ENCODE peak calls at places on chromosomes 5 and 9, in six cellular contexts. X is astrocyte, A is left ventricle myocardium inferior, M is psoas muscle, W is WERI-Rb-1, P is IMR-90. O is an unnamed sample.

GRCh38 chr9:16337322-16338029 is 533.0 kb downstream of the BNC2 start:
- DNase-seq in X (peak; percentile 96), A (no peak), P (peak; percentile 97), W (no peak), M (no peak), O (peak; percentile 59)

GRCh38 chr9:13296972-13297371 is 17.5 kb upstream of the MPDZ start:
- DNase-seq in X (no peak), P (no peak), M (no peak), A (no peak), W (no peak), O (no peak)

GRCh38 chr5:66633754-66634153 is 37.6 kb downstream of the MAST4 start:
- DNase-seq in W (no peak), A (no peak), P (no peak), M (no peak), X (no peak), O (no peak)

GRCh38 chr9:7858166-7858565 is 58.6 kb upstream of the DMAC1 start:
- DNase-seq in M (no peak), P (no peak), X (no peak), A (no peak), W (no peak), O (no peak)

GRCh38 chr5:1133510-1134255 is 21.8 kb upstream of the SLC12A7 start:
- DNase-seq in M (no peak), X (no peak), P (no peak), W (no peak), A (no peak), O (no peak)

GRCh38 chr9:107683566-107683965 is 194.0 kb upstream of the KLF4 start:
- DNase-seq in M (no peak), X (no peak), W (no peak), P (no peak), A (no peak), O (no peak)

GRCh38 chr5:43313854-43314457 is 744 bp upstream of the HMGCS1 start:
- DNase-seq in W (no peak), X (peak; percentile 14), A (no peak), P (no peak), M (no peak), O (no peak)

GRCh38 chr5:37197340-37198050 is 51.7 kb downstream of the CPLANE1 start:
- DNase-seq in A (no peak), X (no peak), P (peak; percentile 23), W (no peak), M (no peak), O (no peak)

GRCh38 chr5:180333661-180334060 is 19.5 kb downstream of the GFPT2 start:
- DNase-seq in X (peak; percentile 85), W (no peak), P (peak; percentile 76), A (no peak), M (no peak), O (no peak)

GRCh38 chr5:113330533-113331200 is 104.1 kb downstream of the TSSK1B start:
- DNase-seq in P (peak; percentile 60), M (peak; percentile 82), A (peak; percentile 36), X (peak; percentile 30), W (no peak), O (no peak)

GRCh38 chr9:104553261-104553660 is 15.7 kb upstream of the OR13C8 start:
- DNase-seq in P (no peak), X (no peak), A (no peak), W (no peak), M (no peak), O (no peak)

GRCh38 chr9:96553070-96553469 is 66.6 kb downstream of the CDC14B start:
- DNase-seq in W (no peak), X (peak; percentile 83), A (no peak), M (no peak), P (peak; percentile 88), O (peak; percentile 71)

GRCh38 chr9:113580041-113580953 is 116.8 kb downstream of the RGS3 start:
- DNase-seq in W (no peak), X (no peak), A (peak; percentile 80), M (peak; percentile 80), P (peak; percentile 35), O (no peak)

GRCh38 chr5:143569213-143569663 is 165.8 kb upstream of the NR3C1 start:
- DNase-seq in P (peak; percentile 78), M (no peak), X (peak; percentile 96), A (no peak), W (no peak), O (no peak)

GRCh38 chr5:171610686-171611085 is 174.9 kb upstream of the SMIM23 start:
- DNase-seq in A (no peak), M (no peak), W (no peak), P (no peak), X (no peak), O (no peak)

GRCh38 chr5:92641031-92641962 is 939.7 kb downstream of the NR2F1-AS1 start:
- DNase-seq in X (peak; percentile 77), W (no peak), P (peak; percentile 66), A (no peak), M (no peak), O (no peak)

GRCh38 chr5:36158144-36158543 is 6.2 kb downstream of the SKP2 start:
- DNase-seq in P (peak; percentile 7), X (no peak), A (no peak), M (no peak), W (peak; percentile 75), O (no peak)

GRCh38 chr9:132020845-132021510 is 58.7 kb downstream of the MED27 start:
- DNase-seq in A (no peak), P (peak; percentile 33), W (no peak), M (no peak), X (no peak), O (no peak)

GRCh38 chr9:132020272-132020671 is 59.4 kb downstream of the MED27 start:
- DNase-seq in M (no peak), X (no peak), W (no peak), P (no peak), A (no peak), O (no peak)

GRCh38 chr9:132025766-132026165 is 53.9 kb downstream of the MED27 start:
- DNase-seq in M (no peak), X (no peak), P (no peak), W (no peak), A (no peak), O (no peak)

GRCh38 chr9:132024589-132024988 is 55.1 kb downstream of the MED27 start:
- DNase-seq in X (no peak), A (no peak), W (no peak), M (no peak), P (no peak), O (no peak)

DNA sequence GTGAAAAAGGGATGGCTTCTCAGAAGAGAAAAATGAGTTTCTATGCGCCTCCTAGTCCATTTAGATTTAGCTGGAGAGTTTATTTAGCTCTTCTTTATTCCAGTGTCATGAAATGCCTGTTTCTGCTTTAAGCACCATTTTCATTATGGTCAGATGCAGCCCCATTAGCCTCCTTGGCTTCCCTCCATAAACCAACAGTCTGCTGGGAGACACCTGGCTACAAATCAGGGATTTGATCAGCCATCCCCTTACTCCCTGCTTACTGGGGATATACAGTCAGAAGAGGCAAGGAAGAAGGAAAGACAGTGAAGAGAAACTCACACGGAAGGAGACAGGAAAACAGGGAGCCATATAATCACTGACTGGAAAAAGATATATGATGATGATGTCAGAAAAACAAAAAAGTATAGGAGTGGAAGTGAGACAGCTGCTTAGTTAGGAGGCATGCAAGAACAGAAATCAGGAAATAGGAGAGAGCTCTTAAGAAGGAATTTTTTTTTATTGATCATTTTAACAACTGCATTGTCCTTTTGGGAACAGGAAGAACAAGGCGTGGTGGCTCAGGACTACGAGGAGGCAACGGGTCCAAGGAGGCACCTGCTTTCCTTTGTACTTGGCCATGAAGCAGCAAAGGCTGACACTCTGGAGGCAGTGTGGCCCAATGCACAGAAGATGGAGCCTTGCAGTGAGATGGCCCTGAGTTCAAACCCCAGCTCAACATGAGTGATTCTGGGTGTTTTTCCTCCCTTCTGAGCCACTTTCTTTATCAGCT is 56.1 kb downstream of the MED27 start:
- DNase-seq in M (no peak), X (no peak), A (no peak), P (no peak), W (peak; percentile 63), O (no peak)
- TF ChIP-seq CTCF in M (no peak), X (no peak), A (no peak), P (no peak), W (no peak), O (no peak)

GRCh38 chr5:109849478-109850088 is 159.9 kb downstream of the MAN2A1 start:
- DNase-seq in P (no peak), W (no peak), X (no peak), M (no peak), A (no peak), O (no peak)
- H3K36me3 ChIP-seq in P (peaks cover 10% of the 10 kb centered on the region), W (peaks cover 16% of the 10 kb centered on the region), X (peaks cover 9% of the 10 kb centered on the region), M (peaks cover 71% of the 10 kb centered on the region), A (peaks cover 51% of the 10 kb centered on the region), O (peaks cover 4% of the 10 kb centered on the region)

GRCh38 chr5:14597080-14597479 is 15.5 kb downstream of the OTULINL start:
- DNase-seq in P (no peak), A (no peak), M (no peak), X (no peak), W (no peak), O (no peak)

GRCh38 chr5:14595189-14595588 is 13.6 kb downstream of the OTULINL start:
- DNase-seq in W (no peak), A (no peak), X (no peak), M (no peak), P (no peak), O (no peak)

GRCh38 chr5:14593326-14594036 is 11.9 kb downstream of the OTULINL start:
- DNase-seq in P (peak; percentile 41), M (no peak), X (peak; percentile 52), W (no peak), A (no peak), O (no peak)

GRCh38 chr5:14595877-14596276 is 14.3 kb downstream of the OTULINL start:
- DNase-seq in A (no peak), P (no peak), W (no peak), M (no peak), X (no peak), O (no peak)

GRCh38 chr5:14594378-14595074 is 12.9 kb downstream of the OTULINL start:
- DNase-seq in W (no peak), P (no peak), A (no peak), X (no peak), M (no peak), O (no peak)
- H3K4me3 ChIP-seq in W (no peak overlapping the region), P (no peak overlapping the region), A (no peak overlapping the region), X (no peak overlapping the region), M (no peak overlapping the region), O (no peak overlapping the region)

GRCh38 chr9:98807811-98808195 is 333 bp downstream of the GALNT12 start:
- DNase-seq in P (no peak), A (no peak), W (peak; percentile 54), M (no peak), X (no peak), O (no peak)
- TF ChIP-seq CTCF in P (no peak), A (no peak), W (no peak), M (no peak), X (no peak), O (no peak)

GRCh38 chr5:38941912-38942311 is 96.1 kb downstream of the OSMR start:
- DNase-seq in A (no peak), M (no peak), P (no peak), X (no peak), W (no peak), O (no peak)

GRCh38 chr5:38940230-38940858 is 94.5 kb downstream of the OSMR start:
- DNase-seq in P (no peak), M (no peak), X (no peak), A (no peak), W (no peak), O (no peak)

GRCh38 chr5:38948501-38948900 is 102.7 kb downstream of the OSMR start:
- DNase-seq in M (no peak), W (no peak), A (no peak), P (peak; percentile 65), X (peak; percentile 29), O (peak; percentile 21)

GRCh38 chr5:38938424-38938823 is 92.6 kb downstream of the OSMR start:
- DNase-seq in P (peak; percentile 70), A (no peak), M (no peak), X (peak; percentile 57), W (no peak), O (no peak)

GRCh38 chr5:38944282-38944681 is 98.5 kb downstream of the OSMR start:
- DNase-seq in M (no peak), P (no peak), W (no peak), A (no peak), X (no peak), O (no peak)
- H3K36me3 ChIP-seq in M (peaks cover 99% of the 10 kb centered on the region), P (peaks cover 24% of the 10 kb centered on the region), W (peaks cover 38% of the 10 kb centered on the region), A (peaks cover 95% of the 10 kb centered on the region), X (peaks cover 35% of the 10 kb centered on the region), O (peaks cover 3% of the 10 kb centered on the region)